ENCODE peak calls at places on chromosomes 2 and 18, in eight cellular contexts. U is gastrocnemius medialis; R is IMR-90; A is neural progenitor cell; S is GM23248; C is CD8-positive, alpha-beta memory T cell; Y is tibial artery; X is esophagus muscularis mucosa. Q is an unnamed sample.
A peak's percentile ranks its signal among the peaks of the same experiment; 100 is the strongest.

GRCh38 chr18:48407358-48407757 is 1.8 kb downstream of the ZBTB7C start:
- DNase-seq in U (no peak), R (no peak), A (no peak), S (no peak), C (no peak), Y (no peak), X (no peak), Q (no peak)

GRCh38 chr2:151577116-151577515 is 157.2 kb downstream of the NEB start:
- DNase-seq in U (no peak), R (no peak), A (no peak), S (no peak), C (no peak), Y (no peak), X (no peak), Q (no peak)

GRCh38 chr2:19818039-19818438 is 83.7 kb downstream of the TTC32 start:
- DNase-seq in U (no peak), R (peak; percentile 23), A (no peak), S (peak; percentile 52), C (no peak), Y (no peak), X (peak; percentile 90), Q (peak; percentile 43)

GRCh38 chr2:123720760-123721159 is 304.3 kb upstream of the CNTNAP5 start:
- DNase-seq in U (no peak), R (no peak), A (no peak), S (no peak), C (no peak), Y (no peak), X (no peak), Q (no peak)

GRCh38 chr18:72822202-72822601 is 45.6 kb downstream of the NETO1 start:
- DNase-seq in U (no peak), R (no peak), A (no peak), S (no peak), C (no peak), Y (no peak), X (no peak), Q (peak; percentile 21)

GRCh38 chr2:207777124-207777523 is 7.4 kb upstream of the FZD5 start:
- DNase-seq in U (no peak), R (no peak), A (no peak), S (no peak), C (no peak), Y (no peak), X (no peak), Q (no peak)

GRCh38 chr2:205086689-205087088 is 541.4 kb downstream of the PARD3B start:
- DNase-seq in U (no peak), R (peak; percentile 38), A (no peak), S (peak; percentile 18), C (no peak), Y (no peak), X (no peak), Q (no peak)

GRCh38 chr2:142131016-142131714 is at the start of gene LRP1B:
- DNase-seq in U (no peak), R (peak; percentile 7), A (peak; percentile 63), S (peak; percentile 46), C (no peak), Y (no peak), X (no peak), Q (peak; percentile 41)

GRCh38 chr2:160751021-160751420 is 257.4 kb upstream of the RBMS1 start:
- DNase-seq in U (no peak), R (peak; percentile 64), A (no peak), S (peak; percentile 72), C (no peak), Y (no peak), X (no peak), Q (no peak)

GRCh38 chr2:127615511-127616166 is 30.3 kb upstream of the GPR17 start:
- DNase-seq in U (no peak), R (no peak), A (peak; percentile 32), S (peak; percentile 56), C (no peak), Y (no peak), X (no peak), Q (no peak)

GRCh38 chr18:77820472-77820871 is 570.8 kb downstream of the GALR1 start:
- DNase-seq in U (no peak), R (no peak), A (no peak), S (no peak), C (no peak), Y (no peak), X (no peak), Q (no peak)

DNA sequence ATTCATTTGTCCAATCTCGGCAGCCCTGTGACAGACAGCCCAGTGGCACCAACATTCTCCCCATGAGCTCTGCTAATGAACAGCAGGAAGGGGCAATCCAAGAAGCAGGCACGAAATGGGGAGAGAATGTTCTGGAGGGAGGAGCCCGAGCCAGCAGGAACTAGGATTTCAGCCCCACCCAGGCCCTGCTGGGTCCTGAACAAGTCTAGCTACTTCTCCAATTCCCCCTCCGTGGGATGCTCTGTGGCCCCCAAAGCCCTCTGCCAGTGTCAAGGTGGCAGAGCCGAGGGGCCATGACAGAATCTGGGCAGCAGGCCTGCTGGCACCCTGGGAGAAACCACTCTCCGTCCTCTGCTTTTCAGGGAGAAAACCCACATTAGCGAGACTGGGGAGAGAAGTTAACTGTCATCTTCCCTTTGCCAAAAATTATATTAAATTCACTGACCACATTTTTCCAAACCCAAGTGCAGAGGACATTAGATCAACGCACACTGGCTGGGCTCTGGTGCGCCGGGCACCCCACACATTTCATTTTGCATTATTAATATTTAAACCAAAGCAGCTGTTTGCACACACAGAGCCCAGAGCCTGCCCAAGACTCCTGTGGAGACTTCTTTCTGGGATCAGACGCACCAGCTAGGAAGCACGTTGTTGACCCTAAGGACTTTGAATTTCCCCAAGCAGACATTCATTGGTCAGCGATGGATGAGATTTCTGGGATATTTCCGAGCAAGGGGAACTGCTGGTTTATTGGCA is 80.2 kb upstream of the PKDCC start:
- DNase-seq in U (peak; percentile 53), R (no peak), A (no peak), S (peak; percentile 69), C (no peak), Y (peak; percentile 65), X (no peak), Q (peak; percentile 88)
- H3K27ac ChIP-seq in U (peak overlapping the region; percentile 65), R (no peak overlapping the region), A (no peak overlapping the region), S (peak overlapping the region; percentile 83), C (no peak overlapping the region), Y (peak overlapping the region; percentile 79), X (peak overlapping the region; percentile 70), Q (peak overlapping the region; percentile 98)

GRCh38 chr2:55018619-55019018 is 31.6 kb downstream of the RTN4 start:
- DNase-seq in U (no peak), R (no peak), A (no peak), S (no peak), C (no peak), Y (no peak), X (no peak), Q (no peak)

GRCh38 chr2:55014962-55015939 is 35.0 kb downstream of the RTN4 start:
- DNase-seq in U (peak; percentile 41), R (peak; percentile 65), A (peak; percentile 52), S (peak; percentile 88), C (no peak), Y (peak; percentile 41), X (no peak), Q (peak; percentile 28)

GRCh38 chr2:55019547-55020258 is 30.5 kb downstream of the RTN4 start:
- DNase-seq in U (no peak), R (no peak), A (no peak), S (no peak), C (no peak), Y (no peak), X (no peak), Q (no peak)

GRCh38 chr2:55017428-55017827 is 32.8 kb downstream of the RTN4 start:
- DNase-seq in U (no peak), R (no peak), A (no peak), S (no peak), C (no peak), Y (no peak), X (no peak), Q (no peak)

DNA sequence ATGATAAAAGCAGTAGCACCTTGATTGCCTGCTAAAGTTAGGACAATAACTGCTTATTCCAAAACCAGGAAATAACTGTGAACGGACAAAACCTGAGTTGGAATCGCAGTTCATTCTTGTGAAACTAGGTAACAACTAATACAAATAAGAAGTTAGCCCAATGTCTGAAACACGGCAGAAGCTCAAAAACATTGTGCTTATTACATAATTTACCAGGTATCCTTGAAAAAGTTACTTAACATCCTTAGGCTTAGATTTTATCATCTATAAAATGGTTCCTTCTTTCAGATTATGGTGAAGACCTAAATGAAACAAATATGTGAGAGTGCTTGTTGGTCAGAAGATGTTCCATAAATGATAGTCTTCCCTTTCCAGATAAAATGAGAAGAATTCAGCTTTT is 32.4 kb downstream of the RTN4 start:
- DNase-seq in U (no peak), R (no peak), A (no peak), S (no peak), C (no peak), Y (no peak), X (no peak), Q (no peak)
- H3K4me1 ChIP-seq in U (peaks cover 22% of the 10 kb centered on the region), R (peaks cover 26% of the 10 kb centered on the region), A (peaks cover 7% of the 10 kb centered on the region), S (peaks cover 81% of the 10 kb centered on the region), C (peaks cover 8% of the 10 kb centered on the region), Y (no peaks in the 10 kb centered on the region), X (peaks cover 73% of the 10 kb centered on the region), Q (no peaks in the 10 kb centered on the region)

DNA sequence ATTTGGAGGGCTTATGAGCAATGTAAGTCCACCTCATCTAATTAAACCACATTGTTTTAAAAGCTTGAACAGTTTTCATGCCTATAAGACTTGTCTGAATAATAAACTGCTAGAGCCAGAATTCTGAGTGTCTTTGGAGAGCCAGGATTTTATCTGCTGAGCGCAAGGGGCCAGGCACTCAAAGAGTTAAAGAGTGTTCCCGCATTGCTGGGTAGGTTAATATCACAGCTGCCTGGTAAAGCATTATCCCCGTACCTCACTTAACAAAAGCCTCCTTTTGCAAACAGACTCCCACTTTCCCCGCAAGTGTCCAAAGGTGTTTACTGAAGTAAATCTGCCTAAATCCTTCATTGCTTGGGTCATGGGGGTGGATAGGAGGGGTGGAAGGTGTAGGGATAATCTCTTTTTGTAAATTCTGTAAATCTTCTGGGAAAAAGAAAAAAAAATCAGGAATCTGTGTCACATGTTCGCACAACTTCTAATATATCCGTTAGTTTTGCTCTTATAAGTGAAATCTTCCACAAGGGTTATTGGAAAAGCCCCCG is 10.8 kb downstream of the ZEB2 start:
- DNase-seq in U (no peak), R (no peak), A (peak; percentile 63), S (no peak), C (no peak), Y (no peak), X (no peak), Q (no peak)
- H3K4me3 ChIP-seq in U (peak overlapping the region; percentile 78), R (no peak overlapping the region), A (peak overlapping the region; percentile 29), S (peak overlapping the region; percentile 1), C (no peak overlapping the region), Y (peak overlapping the region; percentile 71), X (peak overlapping the region; percentile 15), Q (peak overlapping the region; percentile 66)

DNA sequence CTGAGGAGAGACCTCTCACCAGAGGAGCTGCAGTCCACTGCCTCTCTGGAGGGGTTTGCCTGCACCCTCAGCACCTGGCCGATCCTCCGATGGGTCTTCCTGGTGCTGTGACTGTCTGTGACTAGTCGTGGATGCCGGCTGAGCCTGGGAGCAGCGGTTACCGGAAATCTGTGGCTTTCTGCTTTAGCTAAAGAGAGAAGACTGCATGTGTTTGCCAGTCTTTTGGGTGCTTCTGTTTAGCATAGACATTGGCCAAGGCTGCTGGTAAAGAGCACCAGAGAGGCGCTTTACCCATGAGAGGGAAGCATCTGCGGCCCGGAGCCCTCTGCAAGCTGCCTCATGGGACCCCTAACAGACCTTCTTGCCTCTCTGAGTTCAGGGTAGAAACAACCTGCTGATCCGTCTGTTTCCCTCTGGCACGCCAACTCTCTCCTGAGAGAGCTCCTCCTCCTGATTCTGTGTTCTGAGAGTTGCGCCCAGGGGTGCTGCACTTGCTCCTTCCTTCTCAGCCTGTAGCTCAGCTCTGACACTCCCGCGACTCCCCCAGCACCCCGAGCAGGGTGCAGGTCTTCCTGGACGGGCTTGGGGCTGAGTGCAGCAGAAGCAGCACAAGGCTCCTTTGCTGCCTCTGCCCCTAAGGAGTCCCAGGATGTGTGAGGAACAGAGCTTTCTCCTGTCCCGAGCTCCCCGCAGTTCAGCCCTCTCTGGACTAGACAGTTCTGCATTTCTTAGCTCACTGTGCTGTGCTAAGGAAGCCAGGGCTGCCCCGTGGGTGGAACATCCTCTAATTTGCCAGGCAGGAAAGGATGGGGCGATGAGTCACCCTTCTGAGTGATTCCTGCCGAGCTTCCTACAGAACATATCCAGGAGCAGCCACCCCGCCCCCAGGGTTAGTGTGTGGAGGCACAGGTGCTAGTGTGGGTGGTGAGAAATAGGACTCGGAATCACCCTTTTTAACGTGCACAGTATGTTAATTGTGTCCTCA is 203.2 kb downstream of the SH3RF3 start:
- DNase-seq in U (peak; percentile 70), R (peak; percentile 96), A (no peak), S (peak; percentile 99), C (no peak), Y (peak; percentile 84), X (no peak), Q (peak; percentile 84)
- H3K27ac ChIP-seq in U (peak overlapping the region; percentile 65), R (peak overlapping the region; percentile 87), A (no peak overlapping the region), S (peak overlapping the region; percentile 54), C (no peak overlapping the region), Y (peak overlapping the region; percentile 46), X (peak overlapping the region; percentile 50), Q (peak overlapping the region; percentile 2)

Q was measured in right cardiac atrium.